ENCODE peak calls at places on chromosomes 12 and 14, in seven cellular contexts. W is transverse colon, L is ovary, G is esophagus muscularis mucosa, T is uterus, U is testis, K is gastrocnemius medialis. V is an unnamed sample. For H3K36me3 and H3K4me1, the result is how much of the 10 kb centered on the place peaks cover.

GRCh38 chr14:85587152-85587697 is 57.3 kb downstream of the FLRT2 start:
- DNase-seq in W (no peak), L (no peak), G (no peak), T (no peak), U (no peak), K (no peak), V (no peak)

GRCh38 chr12:52164624-52165023 is 27.2 kb downstream of the KRT80 start:
- DNase-seq in W (no peak), L (no peak), G (no peak), T (no peak), U (no peak), K (no peak), V (no peak)

GRCh38 chr12:54166543-54167499 is 22.0 kb downstream of the SMUG1 start:
- DNase-seq in W (no peak), L (no peak), G (no peak), T (no peak), U (no peak), K (no peak), V (no peak)

GRCh38 chr12:62224601-62225000 is 35.6 kb upstream of the USP15 start:
- DNase-seq in W (no peak), L (no peak), G (no peak), T (no peak), U (no peak), K (no peak), V (no peak)

GRCh38 chr12:74794522-74794921 is 256.9 kb downstream of the ATXN7L3B start:
- DNase-seq in W (no peak), L (no peak), G (no peak), T (no peak), U (no peak), K (no peak), V (no peak)

GRCh38 chr14:56730468-56731145 is 79.7 kb downstream of the OTX2 start:
- DNase-seq in W (no peak), L (no peak), G (no peak), T (no peak), U (no peak), K (no peak), V (no peak)

GRCh38 chr12:112824701-112825100 is 33.2 kb downstream of the RPH3A start:
- DNase-seq in W (no peak), L (no peak), G (no peak), T (no peak), U (no peak), K (no peak), V (no peak)

GRCh38 chr14:75979071-75979571 is 2.7 kb downstream of the TGFB3 start:
- DNase-seq in W (peak), L (peak), G (no peak), T (peak), U (peak), K (peak), V (peak)

GRCh38 chr14:73700325-73700724 is 13.9 kb downstream of the PNMA1 start:
- DNase-seq in W (no peak), L (no peak), G (no peak), T (no peak), U (no peak), K (no peak), V (no peak)

GRCh38 chr12:94285954-94286579 is 137.7 kb downstream of the PLXNC1 start:
- DNase-seq in W (no peak), L (no peak), G (no peak), T (no peak), U (no peak), K (no peak), V (no peak)

GRCh38 chr12:14545144-14546124 is 22.2 kb downstream of the PLBD1 start:
- DNase-seq in W (peak), L (no peak), G (no peak), T (no peak), U (no peak), K (no peak), V (no peak)

GRCh38 chr12:104686196-104686595 is 229.4 kb downstream of the CHST11 start:
- DNase-seq in W (no peak), L (no peak), G (no peak), T (no peak), U (no peak), K (no peak), V (no peak)

GRCh38 chr12:116009805-116010204 is 267.7 kb downstream of the MED13L start:
- DNase-seq in W (no peak), L (no peak), G (no peak), T (no peak), U (no peak), K (no peak), V (no peak)

GRCh38 chr12:116202433-116202832 is 75.1 kb downstream of the MED13L start:
- DNase-seq in W (no peak), L (no peak), G (no peak), T (no peak), U (no peak), K (no peak), V (no peak)

GRCh38 chr12:44296624-44297197 is 460.8 kb downstream of the TMEM117 start:
- DNase-seq in W (peak), L (no peak), G (no peak), T (no peak), U (no peak), K (no peak), V (no peak)

GRCh38 chr14:95562892-95563685 is 28.2 kb downstream of the GLRX5 start:
- DNase-seq in W (no peak), L (peak), G (no peak), T (no peak), U (no peak), K (no peak), V (no peak)

GRCh38 chr12:104175726-104176247 is 37.8 kb upstream of the NFYB start:
- DNase-seq in W (no peak), L (no peak), G (no peak), T (no peak), U (no peak), K (no peak), V (no peak)

DNA sequence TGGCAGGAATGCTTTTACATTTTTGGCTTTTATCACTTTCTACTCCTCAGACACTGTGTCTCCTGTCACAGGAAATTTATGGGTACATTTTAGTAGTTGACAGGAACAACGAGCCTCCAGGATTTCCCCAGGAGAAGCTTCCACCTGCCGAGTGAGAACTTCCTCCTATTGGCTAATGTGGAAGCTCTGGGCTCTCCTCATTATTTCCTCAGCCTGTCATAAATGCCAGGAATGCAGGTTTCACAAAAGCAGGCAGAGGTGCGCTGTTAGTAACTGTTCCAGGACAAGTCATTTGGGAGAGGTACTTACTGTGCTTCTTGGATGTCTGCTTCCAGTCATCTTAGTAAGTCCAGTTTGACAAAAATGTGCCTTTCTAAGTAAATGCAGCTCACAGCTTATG is 19.1 kb upstream of the DCP1B start:
- DNase-seq in W (no peak), L (no peak), G (no peak), T (no peak), U (no peak), K (no peak), V (no peak)
- TF ChIP-seq POLR2A in W (no peak), L (no peak), G (no peak), T (no peak), U (no peak), K (no peak), V (no peak)

DNA sequence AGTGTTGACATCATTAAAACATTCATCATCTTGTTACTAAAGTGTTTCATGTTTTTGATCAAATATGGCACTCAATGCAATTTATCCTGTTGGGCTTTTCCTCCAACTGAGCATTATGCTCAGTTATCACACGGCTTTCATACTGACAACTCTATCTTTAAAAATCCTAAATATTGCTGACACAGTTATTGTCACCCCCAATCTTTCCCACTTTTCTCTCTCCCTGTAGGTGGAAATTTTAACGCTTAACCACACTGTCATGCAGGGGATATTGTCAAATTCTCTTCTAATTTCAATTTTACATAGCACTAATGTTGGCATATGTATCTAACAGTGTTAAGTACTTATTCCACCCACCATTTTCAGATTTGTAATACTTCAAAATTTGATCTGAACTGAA is 59.7 kb upstream of the GPHB5 start:
- DNase-seq in W (no peak), L (no peak), G (no peak), T (no peak), U (no peak), K (no peak), V (no peak)
- H3K36me3 ChIP-seq in W (under half), L (under half), G (half or more), T (under half), U (under half), K (under half), V (under half)

DNA sequence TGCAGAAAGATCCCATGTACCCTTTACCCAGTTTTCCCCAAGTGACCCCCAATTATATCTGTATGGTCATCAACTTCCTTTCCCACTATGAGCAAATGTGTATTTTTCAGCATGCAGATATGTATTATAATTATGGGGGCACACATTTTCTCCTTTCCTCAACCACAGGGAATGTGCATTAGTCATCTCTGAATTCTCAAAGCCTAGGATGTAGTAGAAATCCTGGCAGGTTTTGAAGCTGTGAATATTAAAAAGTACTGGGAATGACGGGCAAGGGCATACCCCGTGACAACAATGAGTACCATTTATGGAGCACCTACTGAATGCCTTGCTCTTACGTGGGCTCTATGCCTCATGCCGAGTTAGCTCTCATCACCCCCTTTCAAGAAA is 71.5 kb downstream of the VWF start:
- DNase-seq in W (no peak), L (no peak), G (no peak), T (no peak), U (no peak), K (no peak), V (no peak)
- H3K4me1 ChIP-seq in W (under half), L (under half), G (under half), T (under half), U (under half), K (under half), V (under half)

DNA sequence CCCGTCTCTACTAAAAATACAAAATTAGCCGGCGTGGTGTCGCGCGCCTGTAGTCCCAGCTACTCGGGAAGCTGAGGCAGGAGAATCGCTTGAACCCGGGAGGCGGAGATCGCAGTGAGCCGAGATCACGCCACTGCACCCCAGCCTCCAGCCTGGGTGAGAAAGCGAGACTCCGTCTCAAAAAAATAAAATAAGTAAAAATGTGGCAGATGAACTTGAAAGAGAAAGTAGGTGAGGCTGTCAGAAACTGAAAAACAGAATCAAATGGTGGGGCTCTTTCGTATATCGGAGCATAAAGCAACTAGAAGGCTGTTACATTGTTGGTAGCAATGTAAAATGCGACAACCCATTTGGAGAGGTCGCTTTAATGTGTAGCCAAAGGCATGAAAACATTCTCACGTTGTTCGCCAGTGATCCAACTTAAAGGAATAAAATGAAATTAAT is 767 bp upstream of the CCNT1 start:
- DNase-seq in W (no peak), L (no peak), G (no peak), T (no peak), U (no peak), K (no peak), V (no peak)
- TF ChIP-seq POLR2A in W (no peak), L (no peak), G (no peak), T (no peak), U (no peak), K (no peak), V (no peak)

GRCh38 chr12:46133751-46134150 is 135.1 kb downstream of the SLC38A1 start:
- DNase-seq in W (no peak), L (no peak), G (no peak), T (no peak), U (no peak), K (no peak), V (no peak)
- H3K36me3 ChIP-seq in W (under half), L (under half), G (under half), T (under half), U (under half), K (under half), V (under half)

GRCh38 chr12:6180300-6181051 is 19.7 kb upstream of the CD9 start:
- DNase-seq in W (no peak), L (peak), G (no peak), T (peak), U (no peak), K (peak), V (peak)
- H3K4me1 ChIP-seq in W (under half), L (under half), G (half or more), T (under half), U (under half), K (under half), V (under half)

GRCh38 chr12:48795550-48796455 is 6.9 kb upstream of the ADCY6 start:
- DNase-seq in W (peak), L (peak), G (no peak), T (peak), U (peak), K (peak), V (peak)
- TF ChIP-seq POLR2A in W (peak), L (no peak), G (no peak), T (no peak), U (no peak), K (no peak), V (no peak)